ENCODE peak calls at places on chromosomes 2 and 18, in five cellular contexts. L, F, K, Y and C are unnamed samples.

GRCh38 chr2:29522951-29523669 is 398.3 kb downstream of the ALK start:
- DNase-seq in K (no peak), L (no peak), Y (no peak), F (no peak), C (no peak)

GRCh38 chr2:72089028-72089427 is 58.6 kb downstream of the CYP26B1 start:
- DNase-seq in L (no peak), K (no peak), Y (no peak), F (no peak), C (no peak)

GRCh38 chr2:65453916-65454315 is 21.5 kb upstream of the SPRED2 start:
- DNase-seq in L (no peak), K (no peak), F (no peak), Y (peak), C (no peak)

GRCh38 chr2:226489765-226490164 is 309.9 kb downstream of the IRS1 start:
- DNase-seq in Y (no peak), K (no peak), L (no peak), F (no peak), C (no peak)

GRCh38 chr18:79447703-79448367 is 52.1 kb downstream of the NFATC1 start:
- DNase-seq in F (no peak), Y (no peak), K (no peak), L (no peak), C (no peak)

GRCh38 chr2:177326005-177326404 is 61.5 kb upstream of the NFE2L2 start:
- DNase-seq in L (no peak), Y (no peak), K (no peak), F (no peak), C (no peak)

GRCh38 chr2:200654823-200655222 is 69.0 kb downstream of the AOX1 start:
- DNase-seq in F (no peak), K (no peak), Y (no peak), L (no peak), C (no peak)

GRCh38 chr2:54366487-54367280 is 89.4 kb upstream of the SPTBN1 start:
- DNase-seq in L (no peak), Y (no peak), F (no peak), K (no peak), C (no peak)

GRCh38 chr2:227106845-227107759 is 56.9 kb downstream of the COL4A4 start:
- DNase-seq in L (peak), F (no peak), Y (peak), K (no peak), C (no peak)

GRCh38 chr2:104790100-104790811 is 63.7 kb upstream of the POU3F3 start:
- DNase-seq in K (no peak), Y (no peak), F (no peak), L (no peak), C (no peak)

GRCh38 chr2:147172493-147173185 is 672.2 kb upstream of the ACVR2A start:
- DNase-seq in F (no peak), L (no peak), K (no peak), Y (no peak), C (no peak)

GRCh38 chr2:70505613-70506391 is 47.8 kb downstream of the TGFA start:
- DNase-seq in K (no peak), Y (no peak), F (no peak), L (no peak), C (no peak)

GRCh38 chr2:182530636-182531035 is 103.8 kb upstream of the PDE1A start:
- DNase-seq in K (no peak), L (no peak), Y (no peak), F (no peak), C (no peak)

GRCh38 chr18:75223687-75224347 is 13.2 kb downstream of the TSHZ1 start:
- DNase-seq in K (no peak), Y (no peak), L (peak), F (no peak), C (no peak)

GRCh38 chr2:29115797-29116781 is 874 bp downstream of the CLIP4 start:
- DNase-seq in F (peak), Y (no peak), L (peak), K (peak), C (no peak)

GRCh38 chr18:23671564-23671963 is 8.9 kb upstream of the ANKRD29 start:
- DNase-seq in F (no peak), Y (no peak), K (no peak), L (peak), C (no peak)

GRCh38 chr2:64143154-64144056 is 815 bp downstream of the PELI1 start:
- DNase-seq in Y (no peak), L (peak), K (no peak), F (no peak), C (no peak)

GRCh38 chr2:143489135-143489534 is 359.9 kb downstream of the ARHGAP15 start:
- DNase-seq in L (no peak), K (no peak), F (no peak), Y (no peak), C (no peak)

GRCh38 chr2:149782566-149782965 is 195.0 kb upstream of the MMADHC start:
- DNase-seq in F (no peak), K (no peak), Y (no peak), L (no peak), C (no peak)

GRCh38 chr18:3661121-3661520 is 211.1 kb downstream of the TGIF1 start:
- DNase-seq in F (peak), L (no peak), K (no peak), Y (no peak), C (no peak)

GRCh38 chr2:95329891-95330822 is 33.0 kb downstream of the KCNIP3 start:
- DNase-seq in F (no peak), L (no peak), K (peak), Y (no peak), C (no peak)

GRCh38 chr2:210226186-210226585 is 939 bp upstream of the ACADL start:
- DNase-seq in L (no peak), F (no peak), K (no peak), Y (no peak), C (no peak)

GRCh38 chr2:40213071-40213470 is 238.8 kb downstream of the SLC8A1 start:
- DNase-seq in L (no peak), Y (no peak), K (no peak), F (no peak), C (no peak)

GRCh38 chr2:158486970-158487325 is 30.2 kb downstream of the PKP4 start:
- DNase-seq in Y (no peak), L (no peak), K (no peak), F (no peak), C (no peak)

GRCh38 chr2:231330311-231330710 is 65.2 kb upstream of the B3GNT7 start:
- DNase-seq in L (no peak), K (peak), F (no peak), Y (no peak), C (no peak)

GRCh38 chr2:27929916-27930486 is 39.5 kb downstream of the BABAM2 start:
- DNase-seq in Y (peak), L (no peak), F (no peak), K (no peak), C (no peak)

GRCh38 chr2:127449439-127449838 is 31.2 kb downstream of the PROC start:
- DNase-seq in L (no peak), Y (no peak), K (no peak), F (no peak), C (no peak)

GRCh38 chr2:214193943-214194342 is 216.9 kb upstream of the VWC2L start:
- DNase-seq in L (no peak), F (no peak), Y (no peak), K (no peak), C (no peak)

GRCh38 chr2:222146488-222146887 is 152.3 kb downstream of the PAX3 start:
- DNase-seq in L (no peak), Y (no peak), F (no peak), K (no peak), C (no peak)

GRCh38 chr18:53261241-53261640 is 921.2 kb downstream of the DCC start:
- DNase-seq in F (no peak), L (no peak), Y (no peak), K (no peak), C (no peak)

GRCh38 chr2:43139996-43140621 is 86.3 kb downstream of the ZFP36L2 start:
- DNase-seq in Y (no peak), K (peak), L (no peak), F (no peak), C (peak)

GRCh38 chr2:96305979-96306308 is 598 bp upstream of the SNRNP200 start:
- DNase-seq in F (no peak), Y (no peak), L (no peak), K (no peak), C (peak)

GRCh38 chr2:147511491-147511948 is 333.3 kb upstream of the ACVR2A start:
- DNase-seq in L (no peak), K (peak), F (no peak), Y (no peak), C (no peak)

GRCh38 chr2:15300645-15301573 is 260.2 kb downstream of the NBAS start:
- DNase-seq in L (no peak), Y (no peak), K (no peak), F (no peak), C (no peak)

GRCh38 chr2:29332540-29332939 is 217.3 kb downstream of the CLIP4 start:
- DNase-seq in Y (no peak), F (no peak), L (no peak), K (no peak), C (no peak)

GRCh38 chr2:60745761-60746160 is 10.3 kb upstream of the PAPOLG start:
- DNase-seq in K (no peak), L (no peak), F (no peak), Y (no peak), C (no peak)

GRCh38 chr2:44989176-44989575 is 20.1 kb downstream of the SIX2 start:
- DNase-seq in K (no peak), F (no peak), Y (no peak), L (no peak), C (no peak)

GRCh38 chr2:112310906-112311305 is 35.5 kb downstream of the ZC3H6 start:
- DNase-seq in F (no peak), L (peak), Y (no peak), K (no peak), C (no peak)

GRCh38 chr18:56789889-56790180 is 138.7 kb downstream of the WDR7 start:
- DNase-seq in K (no peak), Y (no peak), L (no peak), F (no peak), C (no peak)
- TF ChIP-seq CTCF in K (no peak), Y (no peak), L (no peak), F (peak), C (peak)

GRCh38 chr2:101151859-101152194 is 645 bp upstream of the TBC1D8 start:
- DNase-seq in L (no peak), Y (no peak), F (no peak), K (no peak), C (no peak)

GRCh38 chr2:101152195-101153076 is 1.3 kb upstream of the TBC1D8 start:
- DNase-seq in Y (peak), L (peak), K (peak), F (no peak), C (no peak)

GRCh38 chr2:101149241-101150192 is 1.7 kb downstream of the TBC1D8 start:
- DNase-seq in L (no peak), K (peak), Y (no peak), F (no peak), C (no peak)

GRCh38 chr2:101150306-101151140 is 659 bp downstream of the TBC1D8 start:
- DNase-seq in Y (peak), K (peak), F (no peak), L (peak), C (no peak)

GRCh38 chr2:101151141-101151858 is at the start of gene TBC1D8:
- DNase-seq in L (peak), K (peak), Y (peak), F (peak), C (no peak)
- TF ChIP-seq CTCF in L (no peak), K (no peak), Y (no peak), F (no peak), C (no peak)

GRCh38 chr2:135570884-135571283 is 39.6 kb downstream of the R3HDM1 start:
- DNase-seq in Y (no peak), L (no peak), K (no peak), F (no peak), C (no peak)

DNA sequence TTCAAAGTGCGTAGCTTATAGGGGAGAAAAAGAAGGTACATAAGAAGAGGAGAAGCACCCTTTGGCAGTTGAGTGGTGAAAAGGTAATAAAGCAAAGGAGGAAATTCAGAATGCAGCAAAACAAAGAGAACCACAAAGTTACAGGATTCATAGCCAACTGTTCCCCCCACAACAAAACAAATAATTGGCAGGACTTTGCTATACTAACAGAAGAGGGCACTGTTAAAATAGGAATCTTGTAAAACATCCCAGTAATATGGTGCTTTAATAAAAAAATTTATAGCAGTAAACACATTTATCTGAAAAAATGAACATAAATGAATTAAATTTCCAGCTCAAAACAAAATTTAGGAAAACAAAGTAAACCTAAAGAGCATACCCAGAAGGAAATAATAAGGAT is 42.3 kb downstream of the R3HDM1 start:
- DNase-seq in F (no peak), K (no peak), Y (no peak), L (no peak), C (no peak)
- TF ChIP-seq CTCF in F (no peak), K (no peak), Y (no peak), L (no peak), C (peak)

DNA sequence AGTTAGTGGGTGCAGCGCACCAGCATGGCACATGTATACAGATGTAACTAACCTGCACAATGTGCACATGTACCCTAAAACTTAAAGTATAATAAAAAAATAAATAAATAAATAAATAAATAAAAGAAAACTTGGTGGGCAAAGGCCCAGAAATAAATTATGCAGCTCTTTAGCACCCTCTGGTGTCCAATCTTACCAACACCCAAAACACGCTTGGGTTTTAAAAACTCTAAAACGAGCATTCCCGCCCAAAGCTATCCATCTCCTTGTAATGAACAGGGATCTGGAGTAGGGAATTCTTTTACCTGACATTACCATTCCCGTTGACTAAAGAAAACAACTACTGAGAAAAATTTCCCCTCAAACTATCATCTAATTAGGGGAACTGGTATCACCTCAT is 2005.9 kb upstream of the CELF4 start:
- DNase-seq in K (no peak), Y (no peak), F (no peak), L (no peak), C (no peak)
- TF ChIP-seq CTCF in K (peak), Y (no peak), F (peak), L (peak), C (peak)

GRCh38 chr2:233129351-233129978 is 69.3 kb downstream of the INPP5D start:
- DNase-seq in K (no peak), F (no peak), Y (no peak), L (peak), C (no peak)
- TF ChIP-seq CTCF in K (no peak), F (no peak), Y (no peak), L (peak), C (peak)

GRCh38 chr2:164839914-164840457 is 1.6 kb downstream of the COBLL1 start:
- DNase-seq in F (no peak), L (no peak), K (no peak), Y (no peak), C (no peak)

GRCh38 chr2:164842624-164842966 is 972 bp upstream of the COBLL1 start:
- DNase-seq in F (no peak), Y (no peak), K (no peak), L (no peak), C (no peak)

GRCh38 chr2:164841719-164842623 is at the start of gene COBLL1:
- DNase-seq in L (peak), Y (peak), K (peak), F (peak), C (peak)

GRCh38 chr2:164840458-164840929 is 1.1 kb downstream of the COBLL1 start:
- DNase-seq in Y (peak), K (peak), F (no peak), L (peak), C (no peak)

DNA sequence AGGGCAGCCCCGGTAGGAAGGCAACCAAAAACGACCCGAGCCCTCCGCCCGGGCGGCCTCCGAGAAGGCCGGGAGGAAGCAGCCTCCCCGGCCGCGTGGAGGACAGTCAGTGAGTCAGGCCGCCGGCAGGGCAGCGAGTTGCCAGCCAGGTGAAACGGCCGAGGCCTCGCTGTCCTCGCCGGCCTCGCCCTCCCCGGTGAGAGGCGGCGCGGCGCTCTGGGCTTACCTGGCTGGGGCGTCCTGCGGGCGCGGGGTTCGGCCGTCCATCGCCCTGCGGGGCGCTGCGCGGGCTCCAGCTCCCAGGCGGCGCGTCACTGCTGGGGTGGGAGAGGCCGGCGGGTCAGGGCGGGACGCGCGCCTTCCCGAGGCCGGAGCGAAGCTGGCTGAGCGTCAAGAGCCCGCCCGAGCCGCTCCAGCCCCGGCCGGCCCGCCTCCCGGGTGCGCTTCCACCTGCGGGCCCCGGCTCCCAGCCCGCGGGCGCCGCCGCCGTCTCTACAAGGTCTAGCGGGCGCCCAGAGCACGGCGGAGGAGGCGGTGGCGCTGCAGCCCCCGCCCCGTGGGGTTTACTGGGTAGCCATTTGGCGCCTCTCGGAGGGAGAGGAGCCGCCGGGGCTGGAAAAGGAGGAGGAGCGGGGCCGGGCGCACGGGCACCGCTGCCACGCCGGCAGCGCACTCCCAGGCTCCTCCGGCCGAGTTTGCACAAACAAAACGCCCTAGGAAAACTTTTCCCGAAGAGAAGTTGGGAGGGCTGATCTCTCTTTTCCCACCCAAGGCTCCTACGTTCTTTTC is 499 bp downstream of the COBLL1 start:
- DNase-seq in F (peak), K (peak), L (peak), Y (peak), C (peak)
- TF ChIP-seq CTCF in F (no peak), K (no peak), L (peak), Y (peak), C (peak)